ENCODE peak calls at places on chromosome 13, in ten cellular contexts. L is ascending aorta, A is neural progenitor cell, J is A549, X is colonic mucosa, O is ovary, E is Panc1, I is uterus, D is tibial nerve, U is psoas muscle. Y is an unnamed sample.

GRCh38 chr13:20206065-20206725 is 13.5 kb upstream of the GJB2 start:
- DNase-seq in J (no peak), I (no peak), L (no peak), E (no peak), X (no peak), O (no peak), A (no peak), D (no peak), U (no peak), Y (no peak)

GRCh38 chr13:94660695-94661324 is 51.5 kb downstream of the SOX21 start:
- DNase-seq in X (no peak), O (no peak), J (peak; percentile 45), U (no peak), E (no peak), D (no peak), A (peak; percentile 47), L (no peak), I (no peak), Y (no peak)

GRCh38 chr13:44573790-44574465 is 2.2 kb downstream of the TSC22D1 start:
- DNase-seq in X (no peak), U (no peak), A (peak; percentile 60), L (no peak), D (no peak), J (peak; percentile 55), I (no peak), O (no peak), E (no peak), Y (no peak)

GRCh38 chr13:76798037-76798436 is 88.2 kb downstream of the KCTD12 start:
- DNase-seq in J (no peak), L (no peak), O (no peak), D (no peak), U (no peak), E (no peak), I (no peak), X (no peak), A (no peak), Y (no peak)

GRCh38 chr13:100513171-100513570 is 75.4 kb downstream of the GGACT start:
- DNase-seq in I (no peak), A (no peak), O (no peak), U (no peak), E (no peak), L (no peak), X (no peak), D (no peak), J (no peak), Y (no peak)

GRCh38 chr13:43102304-43102703 is 78.9 kb downstream of the DNAJC15 start:
- DNase-seq in X (no peak), A (no peak), I (no peak), O (no peak), L (no peak), U (no peak), J (no peak), D (no peak), E (no peak), Y (no peak)

GRCh38 chr13:100987993-100988392 is 313.4 kb upstream of the TMTC4 start:
- DNase-seq in U (no peak), J (peak; percentile 1), L (no peak), D (no peak), E (no peak), X (no peak), O (no peak), A (peak; percentile 57), I (no peak), Y (no peak)

GRCh38 chr13:33259296-33259695 is 26.3 kb downstream of the STARD13 start:
- DNase-seq in L (no peak), U (no peak), X (no peak), E (no peak), D (no peak), J (no peak), O (no peak), I (no peak), A (no peak), Y (no peak)

GRCh38 chr13:43686557-43686956 is 100.2 kb downstream of the ENOX1 start:
- DNase-seq in O (no peak), X (no peak), I (peak; percentile 46), D (no peak), L (no peak), E (no peak), A (no peak), U (peak; percentile 44), J (peak; percentile 49), Y (peak; percentile 80)

GRCh38 chr13:95100525-95101121 is 200.6 kb downstream of the ABCC4 start:
- DNase-seq in U (no peak), A (peak; percentile 63), J (peak; percentile 98), O (no peak), E (peak; percentile 81), D (no peak), X (no peak), I (no peak), L (no peak), Y (no peak)

GRCh38 chr13:51585234-51585672 is 991 bp downstream of the WDFY2 start:
- DNase-seq in U (no peak), E (no peak), J (no peak), X (no peak), O (no peak), L (no peak), I (no peak), D (peak; percentile 13), A (no peak), Y (no peak)

GRCh38 chr13:30873519-30873918 is 32.6 kb upstream of the MEDAG start:
- DNase-seq in J (no peak), A (peak; percentile 16), I (no peak), E (no peak), O (no peak), L (no peak), X (no peak), D (no peak), U (no peak), Y (no peak)

GRCh38 chr13:30874111-30874510 is 32.0 kb upstream of the MEDAG start:
- DNase-seq in J (no peak), L (no peak), O (no peak), X (no peak), U (no peak), I (no peak), E (no peak), A (no peak), D (no peak), Y (no peak)

GRCh38 chr13:30872195-30872594 is 33.9 kb upstream of the MEDAG start:
- DNase-seq in O (no peak), D (no peak), L (no peak), E (no peak), X (no peak), I (no peak), J (no peak), A (no peak), U (no peak), Y (no peak)

GRCh38 chr13:30871713-30872029 is 34.4 kb upstream of the MEDAG start:
- DNase-seq in O (no peak), J (no peak), U (no peak), E (no peak), A (no peak), I (no peak), L (no peak), X (no peak), D (no peak), Y (no peak)

GRCh38 chr13:30872685-30873443 is 33.2 kb upstream of the MEDAG start:
- DNase-seq in A (peak; percentile 66), L (peak; percentile 93), X (no peak), U (peak; percentile 75), O (peak; percentile 71), D (peak; percentile 67), E (no peak), J (no peak), I (peak; percentile 87), Y (peak; percentile 39)
- H3K4me1 ChIP-seq in A (peaks cover 19% of the 10 kb centered on the region), L (peaks cover 25% of the 10 kb centered on the region), X (no peaks in the 10 kb centered on the region), U (peaks cover 13% of the 10 kb centered on the region), O (peaks cover 13% of the 10 kb centered on the region), D (peaks cover 20% of the 10 kb centered on the region), E (peaks cover 3% of the 10 kb centered on the region), J (no peaks in the 10 kb centered on the region), I (peaks cover 20% of the 10 kb centered on the region), Y (peaks cover 5% of the 10 kb centered on the region)

GRCh38 chr13:41050041-41050440 is 11.3 kb upstream of the WBP4 start:
- DNase-seq in D (no peak), E (no peak), J (no peak), U (no peak), L (no peak), A (no peak), I (no peak), X (no peak), O (no peak), Y (no peak)
- H3K4me1 ChIP-seq in D (peaks cover 9% of the 10 kb centered on the region), E (peaks cover 21% of the 10 kb centered on the region), J (peaks cover 39% of the 10 kb centered on the region), U (peaks cover 54% of the 10 kb centered on the region), L (no peaks in the 10 kb centered on the region), A (no peaks in the 10 kb centered on the region), I (no peaks in the 10 kb centered on the region), X (peaks cover 11% of the 10 kb centered on the region), O (peaks cover 4% of the 10 kb centered on the region), Y (peaks cover 57% of the 10 kb centered on the region)

GRCh38 chr13:98525852-98526512 is 50.9 kb downstream of the STK24 start:
- DNase-seq in L (no peak), O (no peak), U (no peak), J (no peak), D (no peak), X (no peak), I (no peak), E (no peak), A (no peak), Y (no peak)

GRCh38 chr13:98524391-98524790 is 52.5 kb downstream of the STK24 start:
- DNase-seq in D (no peak), E (no peak), J (no peak), A (no peak), X (no peak), O (no peak), L (no peak), I (no peak), U (no peak), Y (no peak)

GRCh38 chr13:98523455-98524102 is 53.3 kb downstream of the STK24 start:
- DNase-seq in L (peak; percentile 60), J (no peak), X (no peak), U (no peak), A (no peak), I (no peak), O (no peak), E (no peak), D (no peak), Y (no peak)

GRCh38 chr13:98524793-98525192 is 52.1 kb downstream of the STK24 start:
- DNase-seq in U (no peak), E (no peak), A (no peak), L (peak; percentile 7), X (no peak), I (no peak), O (no peak), J (no peak), D (no peak), Y (no peak)

DNA sequence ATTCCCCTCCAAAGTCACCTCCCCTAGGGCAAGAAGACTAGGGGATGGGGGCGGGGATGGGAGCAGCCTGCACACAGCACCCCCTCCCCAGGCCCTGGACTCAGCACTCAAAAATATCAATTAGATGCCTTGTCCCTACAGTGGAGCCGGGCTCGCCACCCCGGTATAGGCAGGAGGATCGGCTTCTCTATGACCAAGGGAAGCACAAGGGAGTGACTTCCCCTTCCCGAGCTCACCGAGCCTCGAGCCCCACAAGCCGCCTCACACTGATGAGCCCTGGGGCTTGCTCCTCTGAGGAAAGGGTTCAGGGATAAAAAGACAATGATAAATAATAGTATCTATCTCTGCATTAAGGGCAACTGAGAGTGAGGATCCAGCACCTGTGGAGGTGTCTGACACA is 51.5 kb downstream of the STK24 start:
- DNase-seq in L (no peak), J (no peak), U (no peak), D (no peak), A (no peak), I (no peak), O (no peak), X (no peak), E (no peak), Y (no peak)
- H3K4me1 ChIP-seq in L (no peaks in the 10 kb centered on the region), J (peaks cover 9% of the 10 kb centered on the region), U (peaks cover 58% of the 10 kb centered on the region), D (peaks cover 17% of the 10 kb centered on the region), A (peaks cover 37% of the 10 kb centered on the region), I (peaks cover 18% of the 10 kb centered on the region), O (peaks cover 43% of the 10 kb centered on the region), X (no peaks in the 10 kb centered on the region), E (no peaks in the 10 kb centered on the region), Y (peaks cover 34% of the 10 kb centered on the region)

GRCh38 chr13:98503175-98504028 is 73.5 kb downstream of the STK24 start:
- DNase-seq in A (no peak), J (no peak), U (no peak), E (no peak), I (no peak), L (no peak), X (no peak), O (no peak), D (no peak), Y (no peak)
- H3K4me1 ChIP-seq in A (peaks cover 34% of the 10 kb centered on the region), J (peaks cover 28% of the 10 kb centered on the region), U (peaks cover 42% of the 10 kb centered on the region), E (peaks cover 26% of the 10 kb centered on the region), I (peaks cover 24% of the 10 kb centered on the region), L (peaks cover 12% of the 10 kb centered on the region), X (peaks cover 16% of the 10 kb centered on the region), O (peaks cover 30% of the 10 kb centered on the region), D (peaks cover 53% of the 10 kb centered on the region), Y (peaks cover 77% of the 10 kb centered on the region)

Y was measured in heart right ventricle.